ENCODE peak calls at places on chromosomes 16 and 17, in seven cellular contexts. U is tibial nerve, C is heart right ventricle, V is lung, A is upper lobe of right lung, Y is hepatocyte, Z is SK-N-SH. X is an unnamed sample.

GRCh38 chr16:15404792-15405191 is 9.2 kb downstream of the MPV17L start:
- DNase-seq in C (peak; percentile 29), V (no peak), U (no peak), Y (no peak), Z (no peak), A (no peak), X (no peak)

GRCh38 chr16:48081656-48082055 is 74.1 kb downstream of the ABCC12 start:
- DNase-seq in C (no peak), V (no peak), Y (no peak), Z (no peak), A (no peak), U (no peak), X (no peak)

GRCh38 chr17:73647767-73648542 is 3.7 kb upstream of the SDK2 start:
- DNase-seq in U (no peak), V (no peak), Y (no peak), Z (no peak), A (peak; percentile 38), C (no peak), X (no peak)

GRCh38 chr17:11797803-11798202 is 199.5 kb downstream of the ZNF18 start:
- DNase-seq in Z (peak; percentile 10), C (no peak), Y (no peak), A (no peak), U (no peak), V (no peak), X (no peak)

GRCh38 chr16:68367440-68367839 is 56.6 kb downstream of the PRMT7 start:
- DNase-seq in V (no peak), A (no peak), Z (no peak), Y (no peak), C (no peak), U (no peak), X (no peak)

GRCh38 chr17:16215965-16216316 is 607 bp upstream of the NCOR1 start:
- DNase-seq in A (no peak), Y (no peak), V (peak; percentile 65), U (no peak), C (no peak), Z (no peak), X (no peak)

GRCh38 chr17:9228408-9229159 is 207.3 kb downstream of the NTN1 start:
- DNase-seq in Z (no peak), Y (peak; percentile 51), V (no peak), U (no peak), A (no peak), C (no peak), X (no peak)

GRCh38 chr17:72297326-72298115 is 176.7 kb downstream of the SOX9 start:
- DNase-seq in Z (no peak), Y (no peak), U (peak; percentile 23), A (no peak), C (peak; percentile 14), V (no peak), X (no peak)

GRCh38 chr16:2983706-2984136 is 3.5 kb upstream of the PKMYT1 start:
- DNase-seq in Z (peak; percentile 96), V (peak; percentile 79), C (peak; percentile 72), Y (peak; percentile 86), U (peak; percentile 79), A (peak; percentile 90), X (peak; percentile 89)

GRCh38 chr16:88725609-88726407 is 19.5 kb downstream of the CTU2 start:
- DNase-seq in U (no peak), A (no peak), C (no peak), V (no peak), Y (no peak), Z (peak; percentile 61), X (no peak)

GRCh38 chr16:54402270-54402669 is 115.7 kb upstream of the IRX3 start:
- DNase-seq in C (peak; percentile 51), Y (no peak), Z (peak; percentile 78), V (no peak), A (no peak), U (no peak), X (no peak)

GRCh38 chr17:29929006-29929543 is 953 bp downstream of the SSH2 start:
- DNase-seq in V (peak; percentile 29), Z (peak; percentile 38), A (no peak), C (no peak), Y (peak; percentile 67), U (no peak), X (peak; percentile 35)

GRCh38 chr17:81383504-81384421 is 11.5 kb upstream of the BAHCC1 start:
- DNase-seq in Y (no peak), C (no peak), V (no peak), Z (no peak), U (no peak), A (peak; percentile 58), X (no peak)

GRCh38 chr16:79605999-79606398 is 5.5 kb upstream of the MAF start:
- DNase-seq in Y (peak; percentile 57), U (no peak), Z (no peak), A (no peak), V (no peak), C (no peak), X (no peak)

GRCh38 chr17:73580311-73580710 is 63.9 kb downstream of the SDK2 start:
- DNase-seq in U (no peak), C (no peak), V (no peak), A (no peak), Z (no peak), Y (no peak), X (no peak)

GRCh38 chr17:55728833-55729232 is 6.2 kb upstream of the TMEM100 start:
- DNase-seq in Z (no peak), U (no peak), V (no peak), Y (no peak), C (no peak), A (no peak), X (no peak)

GRCh38 chr17:41585301-41585700 is 1.4 kb downstream of the KRT14 start:
- DNase-seq in Y (no peak), A (no peak), Z (no peak), V (no peak), U (no peak), C (no peak), X (no peak)

DNA sequence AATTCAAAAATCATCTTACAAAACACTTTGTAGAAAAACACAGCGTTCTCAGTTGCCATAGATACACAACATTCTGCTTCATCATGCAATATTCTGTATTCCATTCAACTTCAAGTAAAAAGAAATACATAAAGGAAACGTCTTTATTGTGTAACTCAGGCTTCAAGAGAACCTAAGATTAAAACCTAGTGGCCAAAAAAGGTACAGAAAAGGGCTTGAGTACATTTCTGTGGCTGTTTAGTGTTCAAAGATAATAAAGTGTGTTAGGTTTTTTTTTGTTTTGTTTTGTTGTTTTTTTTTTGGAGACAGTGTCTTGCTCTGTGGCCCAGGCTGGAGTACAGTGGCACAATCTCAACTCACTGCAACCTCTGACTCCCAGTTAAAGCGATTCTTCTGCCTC is 250.4 kb downstream of the CEP112 start:
- DNase-seq in Z (no peak), A (no peak), V (no peak), Y (no peak), C (no peak), U (no peak), X (no peak)
- TF ChIP-seq CTCF in Z (peak; percentile 37), A (no peak), V (no peak), Y (no peak), C (no peak), U (no peak), X (no peak)

DNA sequence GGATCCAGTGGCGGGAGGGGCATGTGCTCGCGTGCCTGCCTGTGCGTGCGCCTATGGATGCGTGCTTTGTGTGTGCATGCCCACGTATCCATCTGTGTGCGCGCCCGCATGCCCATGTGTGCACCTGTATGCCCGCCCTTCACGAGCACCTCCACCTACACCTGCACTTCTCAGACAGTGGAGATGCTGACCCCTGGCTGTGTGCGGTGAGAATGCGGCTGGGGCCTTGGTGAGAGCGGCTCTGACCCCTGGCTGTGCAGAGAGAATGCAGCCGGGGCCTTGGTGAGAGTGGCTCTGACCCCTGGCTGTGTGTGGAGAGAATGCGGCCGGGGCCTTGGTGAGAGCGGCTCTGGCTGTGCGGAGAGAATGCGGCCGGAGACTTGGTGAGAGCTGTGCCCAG is 33.9 kb downstream of the AXIN1 start:
- DNase-seq in Y (no peak), Z (peak; percentile 58), U (no peak), V (no peak), A (no peak), C (no peak), X (peak; percentile 29)
- TF ChIP-seq CTCF in Y (peak; percentile 10), Z (no peak), U (no peak), V (no peak), A (no peak), C (no peak), X (no peak)

GRCh38 chr16:750454-750853 is 9.7 kb upstream of the CIAO3 start:
- DNase-seq in Y (peak; percentile 67), C (no peak), A (no peak), U (no peak), V (no peak), Z (no peak), X (no peak)

GRCh38 chr16:754208-755097 is 6.1 kb upstream of the MSLN start:
- DNase-seq in A (no peak), Z (no peak), C (no peak), U (no peak), V (no peak), Y (no peak), X (no peak)

GRCh38 chr16:749010-749409 is 8.2 kb upstream of the CIAO3 start:
- DNase-seq in A (no peak), Y (peak; percentile 63), V (no peak), C (no peak), U (no peak), Z (no peak), X (no peak)

GRCh38 chr16:752008-752315 is 8.6 kb upstream of the MSLN start:
- DNase-seq in A (no peak), Y (no peak), C (no peak), U (no peak), V (no peak), Z (no peak), X (no peak)

DNA sequence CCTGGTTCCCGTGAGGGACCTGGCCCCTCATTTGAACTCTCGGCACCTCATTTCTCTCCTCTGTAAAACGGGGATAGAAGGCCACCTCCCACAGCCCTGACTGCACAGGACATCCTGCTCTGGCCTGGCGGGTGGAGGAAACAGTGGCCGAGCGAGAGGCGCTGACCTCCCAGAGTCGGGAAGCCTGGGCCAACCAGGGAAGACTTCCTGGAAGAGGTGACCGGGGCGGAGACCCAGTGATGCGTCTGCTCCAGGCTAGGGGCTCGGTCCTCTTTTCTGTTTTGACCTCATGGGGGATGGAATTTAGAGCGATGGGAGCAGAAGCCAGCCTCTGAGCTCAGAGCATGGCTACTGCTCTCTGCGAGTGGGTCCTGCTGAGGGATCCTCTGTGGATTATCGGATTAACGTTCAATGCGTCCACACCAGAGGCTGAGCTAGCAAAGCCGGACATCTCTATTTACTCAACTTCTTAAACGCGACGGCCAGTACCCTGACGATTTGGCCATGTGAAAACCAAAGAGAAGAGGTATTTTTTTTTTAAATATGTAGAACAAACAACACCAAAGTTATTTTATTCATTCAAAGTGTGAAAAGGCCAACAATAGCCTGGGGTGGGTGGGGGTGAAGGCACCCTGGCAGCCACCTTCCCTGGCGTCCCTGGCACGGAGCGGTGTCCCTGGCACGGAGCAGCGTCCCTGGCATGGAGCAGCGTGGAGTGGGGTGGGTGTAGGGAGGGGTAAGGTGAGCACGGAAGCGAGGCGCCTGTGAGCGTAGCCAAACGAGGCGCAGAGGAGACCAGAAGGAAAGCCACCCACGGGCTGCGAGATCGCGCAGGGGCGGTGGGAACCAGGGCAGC is 9.2 kb upstream of the MSLN start:
- DNase-seq in C (no peak), U (no peak), Z (no peak), V (no peak), Y (no peak), A (peak; percentile 68), X (no peak)
- TF ChIP-seq CTCF in C (no peak), U (no peak), Z (no peak), V (no peak), Y (no peak), A (no peak), X (no peak)

DNA sequence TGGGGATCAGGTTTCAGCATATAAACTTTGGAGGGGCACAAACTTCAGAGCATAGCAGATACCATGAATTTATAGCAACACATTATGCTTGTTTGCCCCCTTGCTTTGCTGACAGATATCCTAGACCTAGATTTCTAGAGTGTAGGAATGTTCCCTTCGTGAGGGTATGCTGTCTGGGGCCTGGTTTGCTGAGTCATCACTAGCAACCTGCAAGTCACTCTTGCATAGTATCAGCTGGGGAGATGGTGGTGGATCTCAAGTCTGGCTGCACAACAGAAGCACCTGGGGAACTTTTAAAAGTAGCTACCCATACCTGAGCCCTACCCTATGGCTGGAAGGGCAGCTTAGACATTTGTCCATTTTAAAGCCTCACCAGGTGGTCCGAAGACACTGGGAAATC is 22.3 kb upstream of the HSBP1 start:
- DNase-seq in A (no peak), U (no peak), C (no peak), Z (no peak), Y (no peak), V (no peak), X (no peak)
- TF ChIP-seq CTCF in A (no peak), U (no peak), C (no peak), Z (no peak), Y (no peak), V (no peak), X (no peak)

X was measured in Calu3.